ENCODE peak calls at places on chromosomes 2 and 18, in ten cellular contexts. W, H, B, N, Y, D, G, E, A and P are unnamed samples.

GRCh38 chr18:37452697-37453385 is 112.8 kb downstream of the CELF4 start:
- DNase-seq in W (no peak), H (no peak), B (no peak), N (no peak), Y (no peak), D (no peak), G (peak), E (no peak), A (no peak), P (peak)

GRCh38 chr2:62227386-62228075 is 31.6 kb downstream of the B3GNT2 start:
- DNase-seq in W (no peak), H (no peak), B (no peak), N (no peak), Y (no peak), D (no peak), G (no peak), E (no peak), A (no peak), P (peak)

GRCh38 chr18:44507729-44508325 is 172.9 kb upstream of the SETBP1 start:
- DNase-seq in W (no peak), H (no peak), B (no peak), N (no peak), Y (no peak), D (no peak), G (no peak), E (no peak), A (no peak), P (no peak)

GRCh38 chr18:45127395-45127794 is 446.7 kb downstream of the SETBP1 start:
- DNase-seq in W (no peak), H (no peak), B (no peak), N (no peak), Y (no peak), D (no peak), G (no peak), E (no peak), A (no peak), P (no peak)

GRCh38 chr2:10905872-10906143 is 5.9 kb upstream of the KCNF1 start:
- DNase-seq in W (no peak), H (no peak), B (no peak), N (no peak), Y (no peak), D (no peak), G (no peak), E (no peak), A (no peak), P (no peak)

GRCh38 chr2:117087565-117088291 is 726.8 kb upstream of the DDX18 start:
- DNase-seq in W (no peak), H (no peak), B (no peak), N (no peak), Y (no peak), D (no peak), G (no peak), E (no peak), A (peak), P (no peak)

GRCh38 chr2:96538487-96539214 is 2.1 kb downstream of the ARID5A start:
- DNase-seq in W (peak), H (no peak), B (no peak), N (no peak), Y (no peak), D (no peak), G (no peak), E (peak), A (peak), P (no peak)

GRCh38 chr2:182148344-182148743 is 162.7 kb downstream of the PPP1R1C start:
- DNase-seq in W (no peak), H (no peak), B (no peak), N (no peak), Y (no peak), D (no peak), G (peak), E (no peak), A (no peak), P (peak)

GRCh38 chr2:58866527-58866926 is 625.4 kb upstream of the FANCL start:
- DNase-seq in W (no peak), H (no peak), B (no peak), N (no peak), Y (no peak), D (no peak), G (no peak), E (no peak), A (no peak), P (no peak)

GRCh38 chr2:241003830-241004564 is 5.6 kb downstream of the SNED1 start:
- DNase-seq in W (no peak), H (no peak), B (no peak), N (no peak), Y (no peak), D (no peak), G (no peak), E (no peak), A (no peak), P (no peak)

GRCh38 chr2:71453404-71454220 is at the start of gene DYSF:
- DNase-seq in W (no peak), H (no peak), B (no peak), N (no peak), Y (no peak), D (peak), G (peak), E (no peak), A (peak), P (peak)

GRCh38 chr2:9071032-9071431 is 67.5 kb upstream of the MBOAT2 start:
- DNase-seq in W (no peak), H (peak), B (peak), N (peak), Y (no peak), D (no peak), G (peak), E (no peak), A (no peak), P (peak)

GRCh38 chr2:183059561-183059960 is 19.0 kb upstream of the DUSP19 start:
- DNase-seq in W (no peak), H (no peak), B (no peak), N (peak), Y (no peak), D (no peak), G (peak), E (no peak), A (no peak), P (peak)

GRCh38 chr2:64330691-64331429 is 123.1 kb upstream of the LGALSL start:
- DNase-seq in W (peak), H (peak), B (peak), N (peak), Y (peak), D (peak), G (peak), E (peak), A (peak), P (peak)

GRCh38 chr2:119888673-119889072 is 124.2 kb upstream of the EPB41L5 start:
- DNase-seq in W (no peak), H (peak), B (no peak), N (no peak), Y (peak), D (no peak), G (peak), E (no peak), A (no peak), P (no peak)

GRCh38 chr2:79389475-79389874 is 123.4 kb upstream of the CTNNA2 start:
- DNase-seq in W (no peak), H (no peak), B (no peak), N (no peak), Y (no peak), D (no peak), G (no peak), E (no peak), A (no peak), P (no peak)

GRCh38 chr2:196925768-196926561 is 542 bp downstream of the PGAP1 start:
- DNase-seq in W (peak), H (no peak), B (no peak), N (no peak), Y (no peak), D (peak), G (peak), E (peak), A (peak), P (peak)

GRCh38 chr2:168244318-168244717 is 3.1 kb downstream of the STK39 start:
- DNase-seq in W (no peak), H (no peak), B (no peak), N (no peak), Y (no peak), D (no peak), G (peak), E (no peak), A (no peak), P (peak)

GRCh38 chr2:120108049-120108448 is 95.2 kb downstream of the EPB41L5 start:
- DNase-seq in W (no peak), H (no peak), B (no peak), N (peak), Y (peak), D (peak), G (peak), E (no peak), A (no peak), P (peak)

GRCh38 chr2:40955042-40955441 is 503.2 kb upstream of the SLC8A1 start:
- DNase-seq in W (no peak), H (no peak), B (no peak), N (no peak), Y (no peak), D (no peak), G (no peak), E (no peak), A (no peak), P (peak)

GRCh38 chr2:109185801-109186570 is 57.0 kb downstream of the SH3RF3 start:
- DNase-seq in W (no peak), H (no peak), B (no peak), N (no peak), Y (peak), D (no peak), G (peak), E (no peak), A (no peak), P (no peak)

GRCh38 chr18:12295389-12296086 is 12.5 kb upstream of the TUBB6 start:
- DNase-seq in W (no peak), H (no peak), B (no peak), N (no peak), Y (no peak), D (no peak), G (no peak), E (no peak), A (no peak), P (no peak)

GRCh38 chr18:62880034-62880433 is 164.7 kb downstream of the PHLPP1 start:
- DNase-seq in W (no peak), H (no peak), B (no peak), N (no peak), Y (no peak), D (no peak), G (no peak), E (no peak), A (no peak), P (no peak)

GRCh38 chr2:40786636-40787035 is 334.7 kb upstream of the SLC8A1 start:
- DNase-seq in W (no peak), H (no peak), B (no peak), N (no peak), Y (no peak), D (no peak), G (no peak), E (no peak), A (no peak), P (no peak)

GRCh38 chr2:102141915-102142828 is at the start of gene IL1R1:
- DNase-seq in W (peak), H (no peak), B (no peak), N (no peak), Y (peak), D (peak), G (peak), E (peak), A (peak), P (peak)

GRCh38 chr2:41717883-41718282 is 329.9 kb upstream of the PKDCC start:
- DNase-seq in W (no peak), H (no peak), B (no peak), N (peak), Y (no peak), D (no peak), G (peak), E (no peak), A (no peak), P (peak)

GRCh38 chr18:24014062-24014985 is at the start of gene TTC39C:
- DNase-seq in W (peak), H (no peak), B (peak), N (no peak), Y (peak), D (peak), G (peak), E (peak), A (peak), P (peak)

GRCh38 chr2:157124731-157125130 is 132.8 kb upstream of the GALNT5 start:
- DNase-seq in W (no peak), H (no peak), B (no peak), N (no peak), Y (no peak), D (no peak), G (no peak), E (no peak), A (no peak), P (no peak)

GRCh38 chr2:2942906-2943305 is 434.7 kb downstream of the EIPR1 start:
- DNase-seq in W (no peak), H (no peak), B (no peak), N (no peak), Y (no peak), D (no peak), G (no peak), E (no peak), A (no peak), P (no peak)

GRCh38 chr2:10052216-10052615 is 8.9 kb downstream of the KLF11 start:
- DNase-seq in W (no peak), H (no peak), B (no peak), N (no peak), Y (no peak), D (no peak), G (no peak), E (no peak), A (no peak), P (no peak)

GRCh38 chr2:133495226-133495625 is 73.0 kb downstream of the NCKAP5 start:
- DNase-seq in W (no peak), H (no peak), B (no peak), N (no peak), Y (no peak), D (no peak), G (no peak), E (no peak), A (no peak), P (no peak)

DNA sequence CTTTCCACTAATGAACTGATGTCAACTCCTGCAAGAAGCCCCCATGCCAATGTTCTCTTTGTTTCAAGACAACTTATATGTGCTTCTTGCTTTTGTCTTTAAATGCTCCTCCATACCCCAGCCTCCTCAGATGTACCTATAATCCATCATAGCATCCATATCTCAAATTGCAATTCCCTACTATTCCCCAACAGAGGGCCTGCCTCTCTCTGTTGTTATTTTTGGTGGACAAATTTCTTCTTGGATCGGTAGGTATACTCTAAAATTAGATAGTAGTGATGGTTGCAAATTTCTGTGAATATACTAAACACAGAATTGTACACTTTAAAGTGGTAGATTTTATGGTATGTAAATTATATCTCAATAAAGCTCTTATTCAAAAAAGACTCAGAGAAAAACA is 820.1 kb downstream of the METTL4 start:
- DNase-seq in W (no peak), H (no peak), B (no peak), N (no peak), Y (no peak), D (no peak), G (peak), E (no peak), A (no peak), P (no peak)
- TF ChIP-seq CTCF in W (no peak), H (no peak), B (peak), N (no peak), Y (no peak), D (no peak), G (no peak), E (no peak), A (peak), P (no peak)

GRCh38 chr2:231411237-231411636 is 15.7 kb downstream of the B3GNT7 start:
- DNase-seq in W (no peak), H (no peak), B (no peak), N (no peak), Y (no peak), D (no peak), G (no peak), E (no peak), A (peak), P (no peak)

GRCh38 chr2:231411871-231412615 is 16.5 kb downstream of the B3GNT7 start:
- DNase-seq in W (peak), H (peak), B (peak), N (peak), Y (peak), D (peak), G (peak), E (peak), A (peak), P (peak)

GRCh38 chr2:231409773-231410172 is 14.3 kb downstream of the B3GNT7 start:
- DNase-seq in W (no peak), H (no peak), B (no peak), N (no peak), Y (no peak), D (no peak), G (no peak), E (no peak), A (no peak), P (no peak)

GRCh38 chr2:231412616-231412963 is 17.1 kb downstream of the B3GNT7 start:
- DNase-seq in W (no peak), H (no peak), B (no peak), N (no peak), Y (no peak), D (peak), G (no peak), E (no peak), A (no peak), P (no peak)

GRCh38 chr2:231410293-231411004 is 14.9 kb downstream of the B3GNT7 start:
- DNase-seq in W (no peak), H (no peak), B (no peak), N (no peak), Y (no peak), D (no peak), G (no peak), E (no peak), A (peak), P (no peak)
- TF ChIP-seq CTCF in W (no peak), H (peak), B (peak), N (peak), Y (peak), D (peak), G (peak), E (peak), A (peak), P (peak)

GRCh38 chr18:33404244-33404873 is 36.2 kb downstream of the CCDC178 start:
- DNase-seq in W (no peak), H (no peak), B (no peak), N (no peak), Y (no peak), D (peak), G (no peak), E (no peak), A (peak), P (peak)
- TF ChIP-seq CTCF in W (peak), H (no peak), B (peak), N (peak), Y (peak), D (peak), G (peak), E (peak), A (peak), P (peak)

DNA sequence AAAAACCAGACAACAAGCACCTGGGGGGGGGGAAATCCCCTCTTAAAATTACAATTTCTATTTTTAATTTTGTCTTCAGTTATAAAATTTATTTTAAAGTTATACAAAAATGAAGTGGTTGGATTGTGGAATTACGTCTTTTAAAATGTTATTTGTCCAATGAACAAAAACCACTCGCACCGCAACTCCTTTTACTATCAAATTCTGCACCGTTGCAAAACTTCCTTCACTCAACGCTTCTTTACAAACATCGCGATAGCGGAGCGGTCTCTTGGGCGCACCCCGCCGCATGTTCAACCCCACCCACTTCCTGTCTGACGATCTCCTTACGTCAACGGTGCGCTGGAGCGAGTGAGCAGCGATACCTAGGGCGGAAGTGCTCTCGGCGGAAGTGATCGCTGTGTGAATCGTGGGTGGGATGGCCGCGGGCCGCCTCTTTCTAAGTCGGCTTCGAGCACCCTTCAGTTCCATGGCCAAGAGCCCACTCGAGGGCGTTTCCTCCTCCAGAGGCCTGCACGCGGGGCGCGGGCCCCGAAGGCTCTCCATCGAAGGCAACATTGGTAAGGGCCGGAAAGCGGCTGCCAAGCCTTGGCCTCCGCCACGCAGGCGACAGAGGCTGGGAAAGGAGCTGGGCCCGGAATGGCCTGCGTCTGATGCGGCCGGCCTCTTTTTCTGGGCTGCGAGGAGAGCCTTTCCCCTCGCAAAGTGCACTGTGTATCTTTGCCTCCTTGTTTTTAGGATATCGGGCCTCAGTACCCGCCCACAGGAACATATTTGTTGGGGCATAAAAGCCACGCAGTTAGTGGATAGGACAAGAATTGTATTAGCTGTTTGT is at the start of gene DGUOK:
- DNase-seq in W (peak), H (peak), B (peak), N (peak), Y (peak), D (peak), G (peak), E (peak), A (peak), P (peak)
- TF ChIP-seq CTCF in W (no peak), H (no peak), B (no peak), N (no peak), Y (no peak), D (no peak), G (no peak), E (peak), A (no peak), P (no peak)

GRCh38 chr2:121888189-121888557 is 132.7 kb downstream of the TSN start:
- DNase-seq in W (no peak), H (no peak), B (peak), N (no peak), Y (no peak), D (no peak), G (peak), E (no peak), A (peak), P (peak)
- TF ChIP-seq CTCF in W (no peak), H (peak), B (peak), N (peak), Y (no peak), D (peak), G (peak), E (peak), A (peak), P (peak)

GRCh38 chr2:38818565-38818964 is 40.6 kb downstream of the GEMIN6 start:
- DNase-seq in W (no peak), H (no peak), B (no peak), N (no peak), Y (no peak), D (no peak), G (no peak), E (no peak), A (no peak), P (no peak)
- TF ChIP-seq CTCF in W (no peak), H (no peak), B (no peak), N (no peak), Y (no peak), D (no peak), G (no peak), E (no peak), A (no peak), P (no peak)

DNA sequence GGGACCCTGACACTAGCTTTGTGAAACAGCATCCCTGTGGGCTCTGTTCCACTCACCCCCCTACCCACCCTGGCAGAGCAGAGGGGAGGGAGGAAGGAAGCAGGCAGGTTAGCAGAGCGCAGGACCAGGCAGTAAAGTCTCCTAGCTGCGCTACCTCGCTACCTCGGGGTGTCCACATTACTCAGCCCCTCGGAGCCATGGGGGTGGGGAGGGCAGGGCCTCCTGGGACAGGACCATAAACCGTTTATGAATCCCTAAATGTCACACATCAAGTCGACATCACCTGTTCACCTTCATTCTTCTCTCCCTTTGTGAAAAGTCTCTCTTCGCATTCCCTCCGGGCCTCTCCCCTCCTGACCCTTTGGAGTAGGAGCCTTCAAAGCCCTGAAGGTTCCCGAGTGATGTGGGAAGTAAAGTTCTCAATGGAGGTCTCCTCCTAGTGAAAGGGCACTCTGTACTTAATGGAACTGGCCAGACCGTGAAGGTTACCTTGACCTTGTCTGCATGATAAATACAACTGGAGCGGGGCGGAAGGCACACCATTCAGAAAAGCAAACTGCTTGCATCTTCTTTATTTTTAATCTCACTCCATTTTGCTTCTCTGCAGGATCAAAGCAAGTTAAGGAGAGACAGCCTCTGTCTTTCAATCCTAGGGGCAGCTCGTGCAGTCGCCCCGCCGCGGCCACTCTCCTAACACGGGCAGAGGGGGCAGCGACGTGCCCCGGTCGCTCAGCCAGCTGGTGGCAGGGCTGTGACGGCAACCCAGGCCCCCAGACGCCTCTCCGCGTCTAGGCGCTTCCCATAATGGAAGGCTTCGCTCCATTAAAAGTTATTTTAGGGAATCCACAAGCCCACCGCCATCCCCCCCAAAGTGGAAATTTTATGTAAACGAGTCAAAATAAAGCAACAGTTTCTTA is 23.8 kb upstream of the SMAD7 start:
- DNase-seq in W (no peak), H (no peak), B (no peak), N (no peak), Y (no peak), D (peak), G (no peak), E (no peak), A (no peak), P (no peak)
- TF ChIP-seq CTCF in W (no peak), H (no peak), B (peak), N (peak), Y (no peak), D (peak), G (no peak), E (no peak), A (no peak), P (no peak)